ENCODE peak calls at places on chromosomes 6 and 20, in four cellular contexts. One of them, this sample, is unnamed.

GRCh38 chr6:20188630-20189075 is 23.6 kb downstream of the MBOAT1 start:
- DNase-seq in activated T-helper 2 cell treated with anti-CD3 and anti-CD28 coated beads, Interferon-gamma antibody, Interleukin-2, Interleukin-4, amounts not matched to agents 10 μg/mL and 5 μg/mL and 100 μg/mL, durations not matched to agents 14 hours and 24 hours and 36 hours: no peak
- DNase-seq in hippocampal formation: no peak
- DNase-seq in mesendoderm: peak
- DNase-seq in this sample: no peak

GRCh38 chr6:119446623-119447008 is 97.1 kb upstream of the MAN1A1 start:
- DNase-seq in mesendoderm: no peak
- DNase-seq in activated T-helper 2 cell treated with anti-CD3 and anti-CD28 coated beads, Interferon-gamma antibody, Interleukin-2, Interleukin-4, amounts not matched to agents 10 μg/mL and 5 μg/mL and 100 μg/mL, durations not matched to agents 14 hours and 24 hours and 36 hours: no peak
- DNase-seq in hippocampal formation: no peak
- DNase-seq in this sample: peak

GRCh38 chr6:7146079-7146828 is 38.5 kb downstream of the RREB1 start:
- DNase-seq in mesendoderm: peak
- DNase-seq in hippocampal formation: no peak
- DNase-seq in activated T-helper 2 cell treated with anti-CD3 and anti-CD28 coated beads, Interferon-gamma antibody, Interleukin-2, Interleukin-4, amounts not matched to agents 10 μg/mL and 5 μg/mL and 100 μg/mL, durations not matched to agents 14 hours and 24 hours and 36 hours: no peak
- DNase-seq in this sample: peak

GRCh38 chr6:46217671-46218131 is 46.9 kb upstream of the ENPP5 start:
- DNase-seq in mesendoderm: no peak
- DNase-seq in hippocampal formation: peak
- DNase-seq in activated T-helper 2 cell treated with anti-CD3 and anti-CD28 coated beads, Interferon-gamma antibody, Interleukin-2, Interleukin-4, amounts not matched to agents 10 μg/mL and 5 μg/mL and 100 μg/mL, durations not matched to agents 14 hours and 24 hours and 36 hours: no peak
- DNase-seq in this sample: no peak

GRCh38 chr6:77292564-77293546 is 170.4 kb downstream of the HTR1B start:
- DNase-seq in activated T-helper 2 cell treated with anti-CD3 and anti-CD28 coated beads, Interferon-gamma antibody, Interleukin-2, Interleukin-4, amounts not matched to agents 10 μg/mL and 5 μg/mL and 100 μg/mL, durations not matched to agents 14 hours and 24 hours and 36 hours: no peak
- DNase-seq in mesendoderm: peak
- DNase-seq in hippocampal formation: no peak
- DNase-seq in this sample: peak

GRCh38 chr6:90350689-90351554 is 54.3 kb upstream of the BACH2 start:
- DNase-seq in mesendoderm: peak
- DNase-seq in activated T-helper 2 cell treated with anti-CD3 and anti-CD28 coated beads, Interferon-gamma antibody, Interleukin-2, Interleukin-4, amounts not matched to agents 10 μg/mL and 5 μg/mL and 100 μg/mL, durations not matched to agents 14 hours and 24 hours and 36 hours: peak
- DNase-seq in hippocampal formation: no peak
- DNase-seq in this sample: peak

GRCh38 chr6:113221850-113222249 is 635.3 kb upstream of the MARCKS start:
- DNase-seq in mesendoderm: peak
- DNase-seq in activated T-helper 2 cell treated with anti-CD3 and anti-CD28 coated beads, Interferon-gamma antibody, Interleukin-2, Interleukin-4, amounts not matched to agents 10 μg/mL and 5 μg/mL and 100 μg/mL, durations not matched to agents 14 hours and 24 hours and 36 hours: no peak
- DNase-seq in hippocampal formation: no peak
- DNase-seq in this sample: no peak

GRCh38 chr20:50691585-50692552 is 527 bp upstream of the RIPOR3 start:
- DNase-seq in mesendoderm: peak
- DNase-seq in hippocampal formation: no peak
- DNase-seq in activated T-helper 2 cell treated with anti-CD3 and anti-CD28 coated beads, Interferon-gamma antibody, Interleukin-2, Interleukin-4, amounts not matched to agents 10 μg/mL and 5 μg/mL and 100 μg/mL, durations not matched to agents 14 hours and 24 hours and 36 hours: no peak
- DNase-seq in this sample: peak

GRCh38 chr6:137452331-137452894 is 41.8 kb downstream of the OLIG3 start:
- DNase-seq in activated T-helper 2 cell treated with anti-CD3 and anti-CD28 coated beads, Interferon-gamma antibody, Interleukin-2, Interleukin-4, amounts not matched to agents 10 μg/mL and 5 μg/mL and 100 μg/mL, durations not matched to agents 14 hours and 24 hours and 36 hours: no peak
- DNase-seq in mesendoderm: no peak
- DNase-seq in hippocampal formation: no peak
- DNase-seq in this sample: peak

GRCh38 chr20:21968486-21968885 is 263.0 kb downstream of the PAX1 start:
- DNase-seq in hippocampal formation: no peak
- DNase-seq in mesendoderm: peak
- DNase-seq in activated T-helper 2 cell treated with anti-CD3 and anti-CD28 coated beads, Interferon-gamma antibody, Interleukin-2, Interleukin-4, amounts not matched to agents 10 μg/mL and 5 μg/mL and 100 μg/mL, durations not matched to agents 14 hours and 24 hours and 36 hours: no peak
- DNase-seq in this sample: no peak

GRCh38 chr6:44012078-44012493 is 115.2 kb downstream of the MRPL14 start:
- DNase-seq in hippocampal formation: no peak
- DNase-seq in mesendoderm: no peak
- DNase-seq in activated T-helper 2 cell treated with anti-CD3 and anti-CD28 coated beads, Interferon-gamma antibody, Interleukin-2, Interleukin-4, amounts not matched to agents 10 μg/mL and 5 μg/mL and 100 μg/mL, durations not matched to agents 14 hours and 24 hours and 36 hours: no peak
- DNase-seq in this sample: peak

GRCh38 chr20:63519765-63520593 is 586 bp upstream of the PPDPF start:
- DNase-seq in activated T-helper 2 cell treated with anti-CD3 and anti-CD28 coated beads, Interferon-gamma antibody, Interleukin-2, Interleukin-4, amounts not matched to agents 10 μg/mL and 5 μg/mL and 100 μg/mL, durations not matched to agents 14 hours and 24 hours and 36 hours: peak
- DNase-seq in mesendoderm: no peak
- DNase-seq in hippocampal formation: peak
- DNase-seq in this sample: no peak

GRCh38 chr6:124964764-124965105 is 2.5 kb downstream of the RNF217 start:
- DNase-seq in activated T-helper 2 cell treated with anti-CD3 and anti-CD28 coated beads, Interferon-gamma antibody, Interleukin-2, Interleukin-4, amounts not matched to agents 10 μg/mL and 5 μg/mL and 100 μg/mL, durations not matched to agents 14 hours and 24 hours and 36 hours: no peak
- DNase-seq in mesendoderm: peak
- DNase-seq in hippocampal formation: no peak
- DNase-seq in this sample: no peak

GRCh38 chr6:82616386-82617028 is 252.9 kb downstream of the TPBG start:
- DNase-seq in mesendoderm: peak
- DNase-seq in activated T-helper 2 cell treated with anti-CD3 and anti-CD28 coated beads, Interferon-gamma antibody, Interleukin-2, Interleukin-4, amounts not matched to agents 10 μg/mL and 5 μg/mL and 100 μg/mL, durations not matched to agents 14 hours and 24 hours and 36 hours: no peak
- DNase-seq in hippocampal formation: peak
- DNase-seq in this sample: peak

GRCh38 chr6:168506460-168506859 is 65.5 kb downstream of the SMOC2 start:
- DNase-seq in activated T-helper 2 cell treated with anti-CD3 and anti-CD28 coated beads, Interferon-gamma antibody, Interleukin-2, Interleukin-4, amounts not matched to agents 10 μg/mL and 5 μg/mL and 100 μg/mL, durations not matched to agents 14 hours and 24 hours and 36 hours: no peak
- DNase-seq in hippocampal formation: no peak
- DNase-seq in mesendoderm: no peak
- DNase-seq in this sample: no peak

GRCh38 chr20:17674722-17675518 is 7.1 kb downstream of the RRBP1 start:
- DNase-seq in hippocampal formation: no peak
- DNase-seq in mesendoderm: no peak
- DNase-seq in activated T-helper 2 cell treated with anti-CD3 and anti-CD28 coated beads, Interferon-gamma antibody, Interleukin-2, Interleukin-4, amounts not matched to agents 10 μg/mL and 5 μg/mL and 100 μg/mL, durations not matched to agents 14 hours and 24 hours and 36 hours: no peak
- DNase-seq in this sample: peak

GRCh38 chr6:88633782-88634181 is 329.6 kb downstream of the RNGTT start:
- DNase-seq in activated T-helper 2 cell treated with anti-CD3 and anti-CD28 coated beads, Interferon-gamma antibody, Interleukin-2, Interleukin-4, amounts not matched to agents 10 μg/mL and 5 μg/mL and 100 μg/mL, durations not matched to agents 14 hours and 24 hours and 36 hours: no peak
- DNase-seq in hippocampal formation: no peak
- DNase-seq in mesendoderm: no peak
- DNase-seq in this sample: no peak

GRCh38 chr6:135230702-135231468 is 49.8 kb downstream of the MYB start:
- DNase-seq in activated T-helper 2 cell treated with anti-CD3 and anti-CD28 coated beads, Interferon-gamma antibody, Interleukin-2, Interleukin-4, amounts not matched to agents 10 μg/mL and 5 μg/mL and 100 μg/mL, durations not matched to agents 14 hours and 24 hours and 36 hours: no peak
- DNase-seq in mesendoderm: peak
- DNase-seq in hippocampal formation: no peak
- DNase-seq in this sample: no peak

GRCh38 chr20:63082939-63083735 is 76.4 kb upstream of the BHLHE23 start:
- DNase-seq in hippocampal formation: no peak
- DNase-seq in mesendoderm: no peak
- DNase-seq in activated T-helper 2 cell treated with anti-CD3 and anti-CD28 coated beads, Interferon-gamma antibody, Interleukin-2, Interleukin-4, amounts not matched to agents 10 μg/mL and 5 μg/mL and 100 μg/mL, durations not matched to agents 14 hours and 24 hours and 36 hours: no peak
- DNase-seq in this sample: no peak

GRCh38 chr6:7505196-7505699 is 36.2 kb upstream of the DSP start:
- DNase-seq in mesendoderm: peak
- DNase-seq in activated T-helper 2 cell treated with anti-CD3 and anti-CD28 coated beads, Interferon-gamma antibody, Interleukin-2, Interleukin-4, amounts not matched to agents 10 μg/mL and 5 μg/mL and 100 μg/mL, durations not matched to agents 14 hours and 24 hours and 36 hours: no peak
- DNase-seq in hippocampal formation: peak
- DNase-seq in this sample: peak

GRCh38 chr6:89411269-89412070 is 603 bp downstream of the RRAGD start:
- DNase-seq in hippocampal formation: no peak
- DNase-seq in activated T-helper 2 cell treated with anti-CD3 and anti-CD28 coated beads, Interferon-gamma antibody, Interleukin-2, Interleukin-4, amounts not matched to agents 10 μg/mL and 5 μg/mL and 100 μg/mL, durations not matched to agents 14 hours and 24 hours and 36 hours: peak
- DNase-seq in mesendoderm: peak
- DNase-seq in this sample: no peak

GRCh38 chr6:70547313-70547712 is 19.4 kb upstream of the SDHAF4 start:
- DNase-seq in mesendoderm: peak
- DNase-seq in hippocampal formation: peak
- DNase-seq in activated T-helper 2 cell treated with anti-CD3 and anti-CD28 coated beads, Interferon-gamma antibody, Interleukin-2, Interleukin-4, amounts not matched to agents 10 μg/mL and 5 μg/mL and 100 μg/mL, durations not matched to agents 14 hours and 24 hours and 36 hours: no peak
- DNase-seq in this sample: peak

GRCh38 chr6:124958759-124959354 is 3.4 kb upstream of the RNF217 start:
- DNase-seq in hippocampal formation: no peak
- DNase-seq in activated T-helper 2 cell treated with anti-CD3 and anti-CD28 coated beads, Interferon-gamma antibody, Interleukin-2, Interleukin-4, amounts not matched to agents 10 μg/mL and 5 μg/mL and 100 μg/mL, durations not matched to agents 14 hours and 24 hours and 36 hours: no peak
- DNase-seq in mesendoderm: no peak
- DNase-seq in this sample: peak

GRCh38 chr6:50842861-50843384 is 24.3 kb downstream of the TFAP2B start:
- DNase-seq in mesendoderm: no peak
- DNase-seq in hippocampal formation: no peak
- DNase-seq in activated T-helper 2 cell treated with anti-CD3 and anti-CD28 coated beads, Interferon-gamma antibody, Interleukin-2, Interleukin-4, amounts not matched to agents 10 μg/mL and 5 μg/mL and 100 μg/mL, durations not matched to agents 14 hours and 24 hours and 36 hours: no peak
- DNase-seq in this sample: no peak

This sample was measured in choroid plexus epithelial cell.